ENCODE peak calls at places on chromosomes 4 and X, in six cellular contexts. E, R, A, Q, C and W are unnamed samples.

GRCh38 chrX:153400146-153401132 is 711 bp downstream of the PNMA6E start:
- DNase-seq in A (no peak), C (no peak), E (peak), Q (peak), R (peak), W (no peak)

GRCh38 chr4:39614487-39615162 is 24.0 kb downstream of the SMIM14 start:
- DNase-seq in E (no peak), Q (no peak), C (peak), R (peak), A (no peak), W (no peak)

GRCh38 chr4:5757091-5757490 is 46.1 kb downstream of the EVC start:
- DNase-seq in C (no peak), A (no peak), R (no peak), Q (peak), E (no peak), W (no peak)

GRCh38 chrX:40127052-40127451 is 29.3 kb upstream of the BCOR start:
- DNase-seq in R (no peak), E (peak), A (peak), C (no peak), Q (no peak), W (no peak)

GRCh38 chr4:184882276-184882675 is 56.5 kb upstream of the ACSL1 start:
- DNase-seq in E (no peak), R (no peak), A (no peak), C (no peak), Q (no peak), W (no peak)

GRCh38 chrX:101550362-101550761 is at the start of gene ARMCX1:
- DNase-seq in A (peak), R (peak), E (peak), C (peak), Q (peak), W (peak)

GRCh38 chrX:118761950-118762725 is 34.7 kb downstream of the IL13RA1 start:
- DNase-seq in A (no peak), C (no peak), R (no peak), Q (no peak), E (no peak), W (no peak)

GRCh38 chr4:176579233-176579632 is 213.5 kb downstream of the VEGFC start:
- DNase-seq in A (no peak), C (no peak), R (no peak), E (no peak), Q (no peak), W (no peak)

GRCh38 chr4:108417923-108418322 is 202.5 kb upstream of the RPL34 start:
- DNase-seq in R (no peak), E (no peak), Q (no peak), A (no peak), C (peak), W (no peak)

GRCh38 chrX:9416562-9417319 is 48.1 kb upstream of the TBL1X start:
- DNase-seq in Q (no peak), A (no peak), C (no peak), E (no peak), R (peak), W (no peak)

GRCh38 chrX:95058815-95059214 is 1384.8 kb downstream of the FAM133A start:
- DNase-seq in E (no peak), A (no peak), Q (no peak), R (peak), C (peak), W (no peak)

GRCh38 chr4:7315935-7316334 is 118.8 kb downstream of the PSAPL1 start:
- DNase-seq in A (no peak), R (no peak), E (no peak), Q (no peak), C (no peak), W (no peak)

GRCh38 chrX:129934952-129935351 is 29.0 kb downstream of the UTP14A start:
- DNase-seq in A (no peak), C (no peak), R (no peak), Q (no peak), E (no peak), W (no peak)

GRCh38 chr4:76690091-76690905 is 207.6 kb downstream of the SOWAHB start:
- DNase-seq in E (no peak), Q (no peak), R (peak), A (no peak), C (no peak), W (peak)

GRCh38 chr4:31458813-31459212 is 738.6 kb downstream of the PCDH7 start:
- DNase-seq in C (peak), Q (no peak), E (no peak), A (no peak), R (peak), W (no peak)

GRCh38 chr4:8195841-8196460 is 3.1 kb upstream of the SH3TC1 start:
- DNase-seq in C (no peak), R (no peak), Q (no peak), E (no peak), A (no peak), W (no peak)

GRCh38 chrX:26783512-26784225 is 567.7 kb downstream of the MAGEB5 start:
- DNase-seq in R (no peak), C (peak), E (peak), A (no peak), Q (no peak), W (no peak)

GRCh38 chrX:74949717-74950116 is 24.5 kb upstream of the NEXMIF start:
- DNase-seq in R (no peak), A (no peak), E (no peak), Q (no peak), C (no peak), W (no peak)

GRCh38 chr4:36243355-36244256 is 708 bp downstream of the ARAP2 start:
- DNase-seq in R (no peak), E (peak), A (peak), C (peak), Q (peak), W (peak)

GRCh38 chr4:88600129-88600849 is 8.0 kb downstream of the HERC3 start:
- DNase-seq in A (no peak), C (peak), E (no peak), R (peak), Q (no peak), W (no peak)

GRCh38 chr4:143626134-143626859 is 74.2 kb downstream of the FREM3 start:
- DNase-seq in A (peak), R (peak), Q (no peak), C (peak), E (no peak), W (peak)

GRCh38 chrX:19602866-19603620 is 87.7 kb upstream of the MAP3K15 start:
- DNase-seq in Q (no peak), E (no peak), A (peak), R (peak), C (peak), W (no peak)

GRCh38 chrX:130103605-130104004 is 6.7 kb downstream of the ELF4 start:
- DNase-seq in C (no peak), R (no peak), A (peak), E (no peak), Q (no peak), W (no peak)

GRCh38 chr4:137180349-137180748 is 351.9 kb downstream of the PCDH18 start:
- DNase-seq in C (no peak), A (no peak), R (no peak), E (no peak), Q (no peak), W (no peak)

GRCh38 chr4:121510260-121510942 is 129.6 kb upstream of the QRFPR start:
- DNase-seq in E (peak), R (no peak), A (no peak), C (no peak), Q (no peak), W (no peak)

GRCh38 chr4:81069706-81070331 is 39.3 kb downstream of the BMP3 start:
- DNase-seq in A (no peak), Q (no peak), E (peak), R (peak), C (peak), W (peak)

GRCh38 chr4:165031436-165032211 is at the start of gene TRIM60:
- DNase-seq in A (no peak), E (no peak), R (no peak), C (no peak), Q (no peak), W (no peak)

GRCh38 chr4:5458676-5459075 is 249.7 kb downstream of the EVC2 start:
- DNase-seq in Q (peak), A (no peak), E (no peak), C (no peak), R (no peak), W (no peak)

GRCh38 chrX:46770006-46770816 is 11.3 kb upstream of the SLC9A7 start:
- DNase-seq in R (peak), A (no peak), Q (no peak), E (no peak), C (peak), W (no peak)

GRCh38 chr4:9963328-9963727 is 58.0 kb downstream of the SLC2A9 start:
- DNase-seq in Q (no peak), A (no peak), C (no peak), E (no peak), R (no peak), W (no peak)

GRCh38 chr4:134935320-134935719 is 733.7 kb upstream of the PABPC4L start:
- DNase-seq in Q (no peak), E (no peak), A (no peak), C (no peak), R (no peak), W (peak)

GRCh38 chr4:92646826-92647225 is 343.1 kb downstream of the GRID2 start:
- DNase-seq in C (no peak), E (no peak), A (no peak), Q (no peak), R (no peak), W (no peak)

GRCh38 chr4:56698329-56698728 is 17.2 kb upstream of the HOPX start:
- DNase-seq in A (no peak), Q (peak), R (peak), E (no peak), C (peak), W (no peak)

GRCh38 chrX:129600981-129601424 is 53.8 kb downstream of the APLN start:
- DNase-seq in E (peak), R (peak), C (peak), Q (no peak), A (no peak), W (no peak)